ENCODE peak calls at places on chromosomes 12 and 14, in eight cellular contexts. S is uterus, C is HCT116, L is cardiac fibroblast, T is AG20443, E is adipocyte, Z is pulmonary artery endothelial cell, D is fibroblast of the aortic adventitia. K is an unnamed sample.

GRCh38 chr12:78096909-78097597 is 266.4 kb downstream of the NAV3 start:
- DNase-seq in T (peak), C (no peak), Z (no peak), E (peak), S (peak), L (peak), D (peak), K (no peak)

GRCh38 chr14:96189288-96189711 is 15.3 kb upstream of the BDKRB2 start:
- DNase-seq in E (peak), L (peak), C (no peak), S (no peak), T (peak), D (peak), Z (no peak), K (no peak)

GRCh38 chr12:119649202-119649808 is 18.6 kb upstream of the PRKAB1 start:
- DNase-seq in D (peak), Z (no peak), S (no peak), T (peak), C (no peak), L (peak), E (peak), K (no peak)

GRCh38 chr12:57012600-57013465 is 3.5 kb downstream of the TAC3 start:
- DNase-seq in C (no peak), Z (no peak), T (no peak), E (no peak), L (no peak), S (no peak), D (no peak), K (no peak)

GRCh38 chr12:72836184-72836583 is 564.0 kb downstream of the TRHDE start:
- DNase-seq in Z (no peak), T (no peak), S (no peak), C (no peak), D (no peak), L (no peak), E (no peak), K (no peak)

GRCh38 chr14:104265918-104266642 is 127.7 kb downstream of the KIF26A start:
- DNase-seq in E (no peak), S (no peak), T (no peak), L (no peak), C (no peak), Z (no peak), D (no peak), K (no peak)

GRCh38 chr12:73159952-73160351 is 887.8 kb downstream of the TRHDE start:
- DNase-seq in E (no peak), L (no peak), Z (no peak), D (no peak), C (no peak), T (no peak), S (no peak), K (no peak)

GRCh38 chr14:76309572-76310551 is 66.1 kb upstream of the ESRRB start:
- DNase-seq in L (no peak), T (no peak), C (no peak), Z (no peak), D (no peak), E (no peak), S (no peak), K (peak)

GRCh38 chr12:115451785-115452736 is 768.1 kb upstream of the TBX3 start:
- DNase-seq in C (no peak), E (peak), D (no peak), S (no peak), T (peak), L (no peak), Z (no peak), K (no peak)

GRCh38 chr12:69846976-69847375 is 21.9 kb downstream of the MYRFL start:
- DNase-seq in D (no peak), C (no peak), T (no peak), L (no peak), S (no peak), Z (no peak), E (no peak), K (no peak)

GRCh38 chr12:122116707-122117535 is 38.4 kb downstream of the MLXIP start:
- DNase-seq in T (no peak), Z (no peak), C (no peak), S (no peak), L (no peak), D (no peak), E (no peak), K (no peak)

GRCh38 chr12:131834798-131835615 is 6.8 kb downstream of the MMP17 start:
- DNase-seq in T (no peak), S (no peak), L (no peak), D (no peak), E (no peak), Z (no peak), C (no peak), K (no peak)

GRCh38 chr14:104098272-104099095 is 13.0 kb downstream of the ASPG start:
- DNase-seq in S (no peak), L (no peak), Z (no peak), C (no peak), D (no peak), T (no peak), E (no peak), K (no peak)

GRCh38 chr12:104090685-104091084 is 26.4 kb downstream of the HCFC2 start:
- DNase-seq in L (no peak), T (no peak), D (no peak), Z (no peak), E (no peak), S (no peak), C (no peak), K (no peak)

GRCh38 chr12:122859303-122860051 is 24.2 kb downstream of the HIP1R start:
- DNase-seq in L (no peak), C (no peak), Z (no peak), S (no peak), E (no peak), D (no peak), T (no peak), K (no peak)

GRCh38 chr12:52740591-52740990 is 36.6 kb downstream of the KRT76 start:
- DNase-seq in D (no peak), E (no peak), C (no peak), T (no peak), S (no peak), Z (no peak), L (no peak), K (no peak)

GRCh38 chr14:104291123-104292000 is 153.0 kb downstream of the KIF26A start:
- DNase-seq in T (no peak), D (no peak), C (no peak), S (no peak), E (no peak), L (no peak), Z (no peak), K (no peak)

GRCh38 chr12:118190266-118190665 is 54.3 kb downstream of the PEBP1 start:
- DNase-seq in Z (no peak), E (peak), S (no peak), C (no peak), L (peak), D (peak), T (peak), K (no peak)